ENCODE peak calls at places on chromosomes 7 and 10, in five cellular contexts. H, R, D, K and I are unnamed samples.

GRCh38 chr10:26386800-26387199 is 51.3 kb upstream of the APBB1IP start:
- DNase-seq in D (no peak), K (no peak), H (no peak), R (no peak), I (no peak)

GRCh38 chr7:28572321-28573058 is 160.2 kb downstream of the CREB5 start:
- DNase-seq in H (no peak), R (no peak), D (no peak), K (no peak), I (no peak)

GRCh38 chr7:76291346-76292205 is 10.9 kb upstream of the HSPB1 start:
- DNase-seq in H (peak), R (peak), K (peak), D (peak), I (peak)

GRCh38 chr10:23417254-23417653 is 21.6 kb upstream of the OTUD1 start:
- DNase-seq in D (no peak), K (peak), R (no peak), H (no peak), I (no peak)

GRCh38 chr7:102310414-102310815 is 23.7 kb downstream of the SH2B2 start:
- DNase-seq in D (no peak), R (no peak), H (no peak), K (no peak), I (no peak)

GRCh38 chr7:18610331-18610948 is 114.9 kb downstream of the HDAC9 start:
- DNase-seq in K (peak), H (peak), R (peak), D (peak), I (peak)

GRCh38 chr10:80260295-80261243 is 28.9 kb downstream of the MAT1A start:
- DNase-seq in H (peak), K (peak), D (no peak), R (peak), I (peak)

GRCh38 chr10:78996449-78997129 is 72.2 kb upstream of the ZMIZ1 start:
- DNase-seq in D (no peak), R (no peak), K (no peak), H (no peak), I (no peak)

GRCh38 chr10:46272863-46273415 is 13.9 kb upstream of the ANTXRL start:
- DNase-seq in R (no peak), K (no peak), D (no peak), H (no peak), I (no peak)

GRCh38 chr7:158413962-158414961 is 173.4 kb downstream of the PTPRN2 start:
- DNase-seq in H (no peak), D (no peak), K (peak), R (no peak), I (no peak)

GRCh38 chr10:27713906-27714305 is 31.7 kb downstream of the MKX start:
- DNase-seq in R (no peak), H (no peak), K (no peak), D (no peak), I (no peak)

GRCh38 chr10:123583639-123584418 is 82.3 kb upstream of the GPR26 start:
- DNase-seq in K (peak), R (peak), D (peak), H (peak), I (peak)

GRCh38 chr7:92695308-92696261 is 105.4 kb upstream of the FAM133B start:
- DNase-seq in D (peak), K (peak), R (peak), H (peak), I (peak)

GRCh38 chr7:52323202-52323746 is 712.2 kb upstream of the POM121L12 start:
- DNase-seq in D (no peak), K (no peak), R (no peak), H (no peak), I (no peak)

GRCh38 chr7:66748791-66749190 is 8.3 kb downstream of the RABGEF1 start:
- DNase-seq in R (no peak), H (no peak), D (no peak), K (no peak), I (no peak)

GRCh38 chr7:15459018-15459621 is 102.7 kb downstream of the AGMO start:
- DNase-seq in D (no peak), R (peak), K (no peak), H (no peak), I (peak)

GRCh38 chr7:129188892-129189660 is 643 bp downstream of the SMO start:
- DNase-seq in K (peak), H (peak), R (peak), D (peak), I (peak)

GRCh38 chr10:128143531-128143930 is 17.3 kb upstream of the MKI67 start:
- DNase-seq in H (no peak), R (no peak), D (no peak), K (no peak), I (no peak)

GRCh38 chr7:27204851-27205322 is 5.0 kb upstream of the HOXA13 start:
- DNase-seq in H (no peak), R (no peak), K (peak), D (no peak), I (no peak)

GRCh38 chr10:454860-455259 is 234.6 kb downstream of the DIP2C start:
- DNase-seq in R (peak), H (no peak), K (no peak), D (peak), I (peak)

GRCh38 chr7:98248156-98248555 is 3.9 kb downstream of the TECPR1 start:
- DNase-seq in K (no peak), H (no peak), R (no peak), D (no peak), I (no peak)

GRCh38 chr7:44150466-44150832 is 9.3 kb upstream of the MYL7 start:
- DNase-seq in D (no peak), H (no peak), R (no peak), K (no peak), I (no peak)

GRCh38 chr10:44747593-44748172 is 163.5 kb upstream of the TMEM72 start:
- DNase-seq in K (no peak), H (no peak), D (no peak), R (no peak), I (no peak)

GRCh38 chr7:52838981-52839411 is 196.4 kb upstream of the POM121L12 start:
- DNase-seq in H (no peak), D (peak), R (no peak), K (no peak), I (peak)